ENCODE peak calls at places on chromosome 9, in four cellular contexts. R, M, O and F are unnamed samples. For H3K9me3, the result is how much of the 10 kb centered on the place peaks cover.

GRCh38 chr9:18543406-18543965 is 69.5 kb downstream of the ADAMTSL1 start:
- DNase-seq in O (no peak), M (no peak), R (no peak), F (no peak)

GRCh38 chr9:113614843-113615648 is 151.5 kb downstream of the RGS3 start:
- DNase-seq in M (no peak), R (no peak), O (no peak), F (no peak)

GRCh38 chr9:110591526-110591925 is 12.0 kb upstream of the SVEP1 start:
- DNase-seq in O (no peak), M (no peak), R (no peak), F (no peak)

GRCh38 chr9:117678882-117679281 is 25.3 kb upstream of the TLR4 start:
- DNase-seq in O (no peak), R (no peak), M (no peak), F (no peak)

GRCh38 chr9:88605500-88606172 is 70.7 kb downstream of the NXNL2 start:
- DNase-seq in R (no peak), M (no peak), O (no peak), F (no peak)

GRCh38 chr9:105360344-105360743 is 87.5 kb upstream of the FSD1L start:
- DNase-seq in R (no peak), M (no peak), O (no peak), F (no peak)

GRCh38 chr9:89528131-89528530 is 30.2 kb upstream of the SEMA4D start:
- DNase-seq in M (no peak), R (no peak), O (no peak), F (no peak)

GRCh38 chr9:116095403-116095802 is 58.2 kb upstream of the PAPPA start:
- DNase-seq in O (no peak), R (no peak), M (no peak), F (no peak)

GRCh38 chr9:123399803-123400378 is 43.9 kb downstream of the CRB2 start:
- DNase-seq in M (no peak), R (no peak), O (peak), F (peak)

GRCh38 chr9:83219924-83220438 is 157.0 kb upstream of the RASEF start:
- DNase-seq in M (no peak), O (no peak), R (no peak), F (no peak)

GRCh38 chr9:92650839-92651621 is 18.9 kb downstream of the IPPK start:
- DNase-seq in M (no peak), O (no peak), R (no peak), F (no peak)

GRCh38 chr9:84111726-84112125 is 131.1 kb downstream of the RMI1 start:
- DNase-seq in R (no peak), O (no peak), M (no peak), F (no peak)

GRCh38 chr9:133991964-133992779 is at the start of gene VAV2:
- DNase-seq in M (peak), R (peak), O (peak), F (peak)

GRCh38 chr9:23686257-23686656 is 139.8 kb downstream of the ELAVL2 start:
- DNase-seq in M (no peak), O (no peak), R (no peak), F (no peak)

GRCh38 chr9:80556631-80557030 is 984.9 kb downstream of the TLE4 start:
- DNase-seq in O (no peak), R (no peak), M (no peak), F (no peak)

GRCh38 chr9:105054488-105054887 is 126.5 kb upstream of the ABCA1 start:
- DNase-seq in O (no peak), R (no peak), M (no peak), F (no peak)

GRCh38 chr9:69996947-69997346 is 46.7 kb upstream of the MAMDC2 start:
- DNase-seq in O (no peak), M (peak), R (no peak), F (no peak)

GRCh38 chr9:86135374-86135773 is 36.0 kb upstream of the GOLM1 start:
- DNase-seq in R (no peak), O (no peak), M (no peak), F (no peak)

GRCh38 chr9:23824241-23825142 is 1.5 kb downstream of the ELAVL2 start:
- DNase-seq in O (peak), M (peak), R (no peak), F (no peak)

GRCh38 chr9:34991833-34992375 is 2.4 kb downstream of the DNAJB5 start:
- DNase-seq in M (peak), O (no peak), R (peak), F (peak)

GRCh38 chr9:110116543-110116885 is 91.4 kb downstream of the C9orf152 start:
- DNase-seq in M (no peak), R (no peak), O (no peak), F (no peak)

GRCh38 chr9:91253488-91253887 is 108.2 kb downstream of the AUH start:
- DNase-seq in R (peak), M (peak), O (no peak), F (peak)

GRCh38 chr9:31248156-31248555 is 1136.3 kb upstream of the ACO1 start:
- DNase-seq in R (no peak), O (no peak), M (no peak), F (no peak)

GRCh38 chr9:111902396-111903147 is 6.0 kb downstream of the UGCG start:
- DNase-seq in O (no peak), R (no peak), M (no peak), F (no peak)

GRCh38 chr9:132144708-132145365 is 17.0 kb upstream of the NTNG2 start:
- DNase-seq in R (no peak), M (no peak), O (no peak), F (no peak)

GRCh38 chr9:14096182-14096922 is 217.6 kb downstream of the NFIB start:
- DNase-seq in R (no peak), O (no peak), M (peak), F (no peak)

GRCh38 chr9:133103183-133103986 is 17.7 kb downstream of the RALGDS start:
- DNase-seq in R (no peak), M (peak), O (peak), F (no peak)

GRCh38 chr9:72322259-72322658 is 42.7 kb downstream of the ZFAND5 start:
- DNase-seq in M (no peak), R (no peak), O (no peak), F (no peak)

GRCh38 chr9:121233906-121234901 is 32.5 kb upstream of the RAB14 start:
- DNase-seq in R (no peak), O (no peak), M (no peak), F (no peak)

GRCh38 chr9:7266911-7267555 is 509.3 kb downstream of the KDM4C start:
- DNase-seq in R (no peak), M (no peak), O (peak), F (no peak)

GRCh38 chr9:121073038-121073437 is 1.7 kb upstream of the CNTRL start:
- DNase-seq in O (no peak), R (no peak), M (no peak), F (no peak)

GRCh38 chr9:106862946-106863740 is at the start of gene ZNF462:
- DNase-seq in O (peak), M (peak), R (no peak), F (peak)

GRCh38 chr9:33381231-33381791 is 21.1 kb downstream of the AQP7 start:
- DNase-seq in O (no peak), R (no peak), M (peak), F (no peak)

GRCh38 chr9:99614341-99614740 is 207.3 kb upstream of the NR4A3 start:
- DNase-seq in R (no peak), O (no peak), M (no peak), F (no peak)
- H3K9me3 ChIP-seq in R (under half), O (under half), M (under half), F (under half)

GRCh38 chr9:61673664-61674381 is 484.0 kb downstream of the SPATA31A7 start:
- DNase-seq in M (no peak), O (no peak), R (no peak), F (no peak)

GRCh38 chr9:61673247-61673646 is 483.4 kb downstream of the SPATA31A7 start:
- DNase-seq in M (no peak), O (no peak), R (no peak), F (no peak)

GRCh38 chr9:61671276-61671973 is 481.6 kb downstream of the SPATA31A7 start:
- DNase-seq in R (no peak), O (no peak), M (no peak), F (no peak)

GRCh38 chr9:61674882-61675281 is 485.0 kb downstream of the SPATA31A7 start:
- DNase-seq in R (no peak), O (no peak), M (no peak), F (no peak)

DNA sequence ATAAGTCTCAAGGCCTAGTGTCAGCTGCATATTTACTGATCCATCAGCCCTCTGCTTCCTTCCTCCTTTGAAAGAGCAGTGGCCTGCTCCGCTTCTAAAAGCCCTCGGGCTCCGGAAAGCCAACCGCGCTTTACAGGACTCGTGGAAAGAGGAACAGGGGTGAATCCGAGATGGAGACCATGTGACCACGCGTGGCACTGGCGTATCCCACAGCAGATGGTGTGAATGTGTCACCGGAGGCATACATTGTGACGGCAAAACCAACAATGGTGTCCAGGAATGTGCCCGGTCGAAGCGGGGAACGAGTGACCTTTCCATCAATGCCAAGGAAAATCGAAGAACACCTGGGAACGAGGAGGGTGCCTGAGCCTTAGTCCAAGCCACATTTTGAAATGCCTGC is 484.6 kb downstream of the SPATA31A7 start:
- DNase-seq in M (no peak), R (no peak), O (no peak), F (no peak)
- H3K9me3 ChIP-seq in M (under half), R (under half), O (under half), F (under half)

DNA sequence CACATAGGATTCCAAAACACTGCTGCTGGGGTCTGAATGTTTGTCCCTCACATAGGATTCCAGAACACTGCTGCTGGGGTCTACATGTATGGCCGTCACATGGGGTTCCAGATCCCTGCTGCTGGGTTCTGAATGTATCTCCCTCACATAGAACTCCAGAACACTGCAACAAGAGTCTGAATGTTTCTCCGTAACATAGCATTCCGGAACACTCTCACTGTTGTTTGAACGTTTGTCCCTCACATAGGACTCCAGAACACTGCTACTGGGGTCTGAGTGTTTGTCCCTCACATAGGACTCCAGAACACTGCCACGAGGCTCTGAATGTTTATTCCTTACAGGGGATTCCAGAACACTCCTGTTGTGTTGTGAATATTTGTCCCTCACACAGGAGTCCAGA is 216.8 kb downstream of the FOXD4L6 start:
- DNase-seq in O (no peak), M (no peak), R (no peak), F (no peak)
- H3K9me3 ChIP-seq in O (half or more), M (under half), R (under half), F (under half)

GRCh38 chr9:94464790-94465189 is 90.1 kb upstream of the PCAT7 start:
- DNase-seq in O (no peak), M (no peak), R (no peak), F (no peak)
- H3K9me3 ChIP-seq in O (under half), M (under half), R (under half), F (under half)

DNA sequence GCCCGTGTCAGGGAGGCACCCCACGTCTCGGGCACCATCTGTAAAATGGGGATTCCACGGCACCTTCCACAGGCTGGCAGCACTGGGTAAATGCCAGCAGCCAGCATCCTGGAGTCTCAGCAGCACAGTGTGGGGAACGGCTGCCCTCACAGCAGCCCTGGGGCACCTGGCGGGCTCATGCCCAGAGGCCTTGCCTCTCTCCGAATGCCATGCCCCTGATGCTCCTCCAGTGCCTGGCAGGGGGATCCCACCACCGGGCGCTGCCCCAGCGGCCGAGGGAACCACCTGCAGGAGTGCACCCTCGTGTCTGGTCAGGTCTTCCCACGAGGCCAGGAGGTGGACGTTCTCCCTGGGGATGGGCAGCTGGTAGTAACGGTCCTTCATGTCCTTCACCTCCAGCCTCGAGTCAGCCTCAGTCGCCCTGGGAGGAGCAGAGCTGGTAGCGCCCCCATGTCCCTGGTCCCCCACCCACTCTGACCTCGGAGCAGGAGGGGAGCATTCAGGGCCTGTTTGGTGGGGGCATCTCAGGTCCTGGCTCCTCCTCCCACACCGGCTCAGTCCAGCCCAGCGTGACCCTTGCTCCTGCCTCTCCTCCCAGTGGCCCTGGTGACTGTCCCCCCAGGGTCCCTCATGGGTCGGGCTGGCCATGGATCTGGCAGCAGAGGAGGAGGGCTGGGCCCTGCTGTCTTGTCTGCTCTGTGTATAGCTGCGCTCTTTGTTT is 49.9 kb upstream of the NRARP start:
- DNase-seq in R (no peak), O (no peak), M (no peak), F (no peak)
- H3K9me3 ChIP-seq in R (under half), O (under half), M (under half), F (under half)

DNA sequence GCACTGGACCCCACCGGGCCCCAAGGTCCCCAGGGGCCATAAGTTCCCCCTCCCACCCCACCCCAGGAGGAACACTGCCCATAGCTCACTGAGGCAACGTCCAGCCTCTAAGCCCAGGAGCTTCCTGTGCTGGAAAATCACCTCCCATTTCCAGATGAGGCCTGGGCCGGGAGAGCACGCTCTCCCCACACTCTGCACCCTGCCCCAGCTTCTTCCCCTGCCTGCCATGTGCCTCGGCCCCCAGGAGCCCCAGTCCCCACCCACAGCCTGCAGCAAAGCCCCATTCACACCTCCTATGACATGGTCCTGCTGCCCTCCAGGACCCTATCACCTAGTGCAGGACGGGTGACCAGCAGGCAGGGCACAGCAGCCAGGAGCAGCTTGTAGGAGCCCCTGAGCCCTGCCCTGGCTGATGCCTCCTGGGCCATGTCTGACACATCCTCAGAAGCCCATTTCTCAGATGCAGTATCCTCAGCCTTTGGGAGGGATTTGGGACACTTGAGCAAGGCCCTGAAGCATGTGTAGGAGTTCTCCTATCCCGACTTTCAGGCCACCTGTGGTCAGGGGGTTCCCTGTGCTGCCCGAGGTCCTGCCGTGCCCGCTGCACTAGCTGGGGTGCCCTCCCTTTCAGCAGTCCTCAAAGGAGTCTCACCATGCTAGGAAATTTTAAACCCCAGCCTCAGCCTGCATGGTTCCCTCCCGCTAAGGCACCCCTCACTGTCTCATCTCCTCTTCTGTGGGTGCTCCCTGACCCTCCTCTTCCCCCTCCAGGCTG is 119.4 kb upstream of the FOXD4L5 start:
- DNase-seq in O (no peak), M (no peak), R (no peak), F (no peak)
- H3K9me3 ChIP-seq in O (half or more), M (under half), R (under half), F (under half)

GRCh38 chr9:12141422-12141821 is 551.8 kb upstream of the TYRP1 start:
- DNase-seq in O (no peak), M (no peak), R (no peak), F (no peak)
- H3K9me3 ChIP-seq in O (half or more), M (under half), R (under half), F (under half)